ENCODE peak calls at places on chromosomes 16 and 17, in ten cellular contexts. B is COR-L47; J is dorsolateral prefrontal cortex; E is NCI-H460; T is cardiac muscle cell; Q is naive B cell; L is stimulated activated CD4-positive, alpha-beta T cell treated with anti-CD3 and anti-CD28 coated beads, Interleukin-4, amount 100 ng/mL, for 4 hours; G is activated T-helper 1 cell treated with anti-CD3 and anti-CD28 coated beads, Interleukin-2, amount 50 U/mL, for 16 hours; Y is amniotic stem cell; N is prostate gland. X is an unnamed sample.

GRCh38 chr17:8155341-8156173 is 3.4 kb upstream of the PER1 start:
- DNase-seq in Q (no peak), J (no peak), N (peak), T (no peak), G (no peak), Y (no peak), B (no peak), E (no peak), L (no peak), X (no peak)

GRCh38 chr16:9138731-9139501 is 47.5 kb downstream of the HAPSTR1 start:
- DNase-seq in Y (no peak), G (peak), T (peak), J (peak), L (peak), Q (peak), B (peak), E (peak), N (peak), X (peak)

GRCh38 chr17:46108120-46108519 is 85.1 kb downstream of the KANSL1 start:
- DNase-seq in T (no peak), E (no peak), Y (no peak), J (no peak), G (no peak), Q (no peak), N (no peak), B (no peak), L (no peak), X (no peak)

GRCh38 chr16:48284772-48285409 is 37.6 kb upstream of the ABCC11 start:
- DNase-seq in N (no peak), G (no peak), B (no peak), J (no peak), Y (no peak), T (no peak), E (no peak), L (no peak), Q (no peak), X (no peak)

GRCh38 chr16:85310868-85311585 is 198.8 kb upstream of the CIBAR2 start:
- DNase-seq in Y (no peak), J (no peak), T (no peak), L (no peak), B (no peak), G (no peak), Q (no peak), N (no peak), E (no peak), X (no peak)

GRCh38 chr16:14109782-14110727 is 38.9 kb downstream of the MRTFB start:
- DNase-seq in T (peak), B (no peak), N (no peak), E (no peak), G (no peak), J (no peak), Y (no peak), Q (no peak), L (no peak), X (no peak)

GRCh38 chr17:8144401-8145295 is 7.6 kb downstream of the PER1 start:
- DNase-seq in B (no peak), Q (peak), Y (no peak), E (no peak), T (no peak), J (no peak), G (no peak), L (no peak), N (no peak), X (no peak)

GRCh38 chr16:2720063-2720455 is at the start of gene PRSS27:
- DNase-seq in Q (no peak), J (no peak), N (no peak), L (no peak), G (no peak), Y (no peak), E (no peak), T (no peak), B (no peak), X (no peak)

GRCh38 chr16:82892327-82892726 is 265.6 kb downstream of the CDH13 start:
- DNase-seq in N (no peak), Y (no peak), E (no peak), G (no peak), B (no peak), T (peak), J (no peak), L (no peak), Q (no peak), X (no peak)

GRCh38 chr16:79833559-79833958 is 233.0 kb upstream of the MAF start:
- DNase-seq in Y (no peak), L (no peak), Q (no peak), G (no peak), E (no peak), J (no peak), B (no peak), T (no peak), N (no peak), X (no peak)

GRCh38 chr17:9185142-9185541 is 163.8 kb downstream of the NTN1 start:
- DNase-seq in E (no peak), L (no peak), J (no peak), G (no peak), B (no peak), T (no peak), N (peak), Y (no peak), Q (no peak), X (no peak)

GRCh38 chr16:52581530-52581929 is 34.6 kb upstream of the TOX3 start:
- DNase-seq in G (no peak), J (no peak), Y (no peak), E (no peak), L (no peak), B (no peak), N (no peak), T (no peak), Q (no peak), X (no peak)

GRCh38 chr16:26981266-26981938 is 85.3 kb upstream of the C16orf82 start:
- DNase-seq in B (no peak), Q (no peak), J (no peak), N (no peak), L (no peak), G (no peak), Y (no peak), E (no peak), T (peak), X (no peak)

GRCh38 chr17:63928172-63928666 is 3.9 kb downstream of the CD79B start:
- DNase-seq in E (no peak), J (no peak), G (no peak), Y (no peak), B (no peak), Q (no peak), N (no peak), T (no peak), L (no peak), X (no peak)

GRCh38 chr16:78478267-78478821 is 378.9 kb downstream of the WWOX start:
- DNase-seq in Y (no peak), E (no peak), T (no peak), L (no peak), J (no peak), N (no peak), B (peak), G (no peak), Q (no peak), X (no peak)

GRCh38 chr17:49692751-49693150 is 14.9 kb upstream of the SPOP start:
- DNase-seq in T (no peak), E (no peak), Q (no peak), G (no peak), B (no peak), Y (no peak), N (no peak), J (no peak), L (no peak), X (no peak)

GRCh38 chr17:49728425-49728824 is 20.7 kb upstream of the SLC35B1 start:
- DNase-seq in L (no peak), J (no peak), B (no peak), Y (no peak), Q (no peak), E (no peak), G (no peak), N (no peak), T (no peak), X (no peak)

GRCh38 chr16:73176577-73177013 is 128.7 kb upstream of the ZFHX3 start:
- DNase-seq in T (peak), L (no peak), B (no peak), Y (peak), J (no peak), E (peak), Q (no peak), N (no peak), G (no peak), X (no peak)

GRCh38 chr17:49687878-49688491 is 10.1 kb upstream of the SPOP start:
- DNase-seq in Y (no peak), J (no peak), B (no peak), L (no peak), G (no peak), Q (no peak), N (no peak), E (peak), T (peak), X (no peak)

GRCh38 chr17:70074991-70075390 is at the start of gene KCNJ16:
- DNase-seq in J (no peak), Y (no peak), G (no peak), T (no peak), L (no peak), N (no peak), E (no peak), Q (no peak), B (peak), X (no peak)

GRCh38 chr17:7235693-7236665 is 1.7 kb upstream of the DVL2 start:
- DNase-seq in E (no peak), T (peak), N (no peak), L (no peak), G (no peak), B (no peak), Y (no peak), J (no peak), Q (no peak), X (no peak)

GRCh38 chr16:49928176-49928892 is 72.4 kb upstream of the ZNF423 start:
- DNase-seq in Y (no peak), G (no peak), L (no peak), T (no peak), B (no peak), Q (no peak), E (no peak), N (no peak), J (no peak), X (no peak)

GRCh38 chr16:20898938-20899502 is 1.1 kb downstream of the DCUN1D3 start:
- DNase-seq in J (no peak), L (no peak), Y (peak), N (no peak), B (no peak), Q (no peak), E (no peak), G (no peak), T (peak), X (no peak)